ENCODE peak calls at places on chromosomes 4 and X, in nine cellular contexts. V is MCF 10A, E is astrocyte, P is upper lobe of left lung, O is ecto neural progenitor cell, K is brain microvascular endothelial cell, G is dorsolateral prefrontal cortex, B is cerebellar cortex, Q is activated T-helper 1 cell treated with Interleukin-2 at 50 U/mL for 16 hours. R is an unnamed sample.
A peak's percentile ranks its signal among the peaks of the same experiment; 100 is the strongest.

GRCh38 chrX:84467898-84468297 is 34.4 kb downstream of the HDX start:
- DNase-seq in V (no peak), E (no peak), P (no peak), O (no peak), K (no peak), G (no peak), B (no peak), Q (no peak), R (no peak)

GRCh38 chr4:168200685-168201084 is 108.3 kb downstream of the ANXA10 start:
- DNase-seq in V (no peak), E (no peak), P (no peak), O (no peak), K (peak; percentile 18), G (no peak), B (no peak), Q (no peak), R (no peak)

GRCh38 chrX:24204331-24204730 is 54.8 kb downstream of the ZFX start:
- DNase-seq in V (peak; percentile 27), E (peak; percentile 48), P (no peak), O (no peak), K (peak; percentile 27), G (no peak), B (no peak), Q (no peak), R (no peak)

GRCh38 chr4:141350122-141350904 is 129.6 kb downstream of the ZNF330 start:
- DNase-seq in V (peak; percentile 93), E (peak; percentile 89), P (no peak), O (no peak), K (peak; percentile 16), G (no peak), B (no peak), Q (no peak), R (no peak)

GRCh38 chrX:39759526-39760224 is 338.1 kb downstream of the BCOR start:
- DNase-seq in V (peak; percentile 29), E (peak; percentile 79), P (no peak), O (peak; percentile 73), K (peak; percentile 66), G (no peak), B (no peak), Q (no peak), R (no peak)

GRCh38 chr4:35105486-35105885 is 1138.8 kb downstream of the ARAP2 start:
- DNase-seq in V (no peak), E (no peak), P (no peak), O (no peak), K (no peak), G (no peak), B (no peak), Q (no peak), R (no peak)

GRCh38 chr4:60452259-60452658 is 747.9 kb upstream of the ADGRL3 start:
- DNase-seq in V (no peak), E (no peak), P (no peak), O (no peak), K (no peak), G (no peak), B (no peak), Q (no peak), R (no peak)

GRCh38 chr4:25030283-25031076 is at the start of gene LGI2:
- DNase-seq in V (no peak), E (peak; percentile 12), P (peak; percentile 89), O (no peak), K (no peak), G (peak; percentile 35), B (no peak), Q (no peak), R (no peak)

GRCh38 chr4:76998251-76998901 is 48.8 kb downstream of the SEPTIN11 start:
- DNase-seq in V (no peak), E (peak; percentile 67), P (no peak), O (no peak), K (peak; percentile 54), G (no peak), B (no peak), Q (no peak), R (no peak)

GRCh38 chr4:186689476-186689875 is 34.2 kb downstream of the FAT1 start:
- DNase-seq in V (no peak), E (no peak), P (no peak), O (no peak), K (no peak), G (no peak), B (no peak), Q (no peak), R (no peak)

GRCh38 chr4:47031713-47032404 is 492 bp downstream of the GABRB1 start:
- DNase-seq in V (no peak), E (no peak), P (no peak), O (no peak), K (no peak), G (peak; percentile 32), B (peak; percentile 55), Q (no peak), R (no peak)